ENCODE peak calls at places on chromosomes 12 and 14, in nine cellular contexts. B, R, T, I, Q, M, D, P and F are unnamed samples.

GRCh38 chr12:49487605-49488004 is 51.2 kb upstream of the KCNH3 start:
- DNase-seq in D (no peak), P (no peak), R (no peak), Q (no peak), B (no peak), M (no peak), I (no peak), T (no peak), F (no peak)

GRCh38 chr12:50314629-50315312 is 31.5 kb upstream of the LIMA1 start:
- DNase-seq in R (peak), P (peak), I (no peak), D (peak), Q (no peak), M (no peak), B (no peak), T (no peak), F (no peak)

GRCh38 chr14:99946652-99947489 is 118.4 kb upstream of the EVL start:
- DNase-seq in T (no peak), Q (no peak), P (no peak), R (peak), M (peak), B (no peak), D (peak), I (no peak), F (no peak)

GRCh38 chr12:24948452-24948815 is 467 bp downstream of the BCAT1 start:
- DNase-seq in I (no peak), M (no peak), B (no peak), Q (no peak), T (no peak), D (peak), R (peak), P (no peak), F (no peak)

GRCh38 chr14:75051556-75051899 is 261 bp upstream of the MLH3 start:
- DNase-seq in D (no peak), M (no peak), P (no peak), I (no peak), R (peak), B (no peak), T (no peak), Q (no peak), F (no peak)

GRCh38 chr12:91778091-91778819 is 367.4 kb downstream of the BTG1 start:
- DNase-seq in I (no peak), P (no peak), T (no peak), R (no peak), Q (no peak), M (no peak), B (no peak), D (no peak), F (no peak)

GRCh38 chr12:52442600-52443061 is 8.5 kb upstream of the KRT75 start:
- DNase-seq in M (no peak), Q (no peak), I (no peak), D (peak), T (no peak), P (no peak), B (no peak), R (peak), F (no peak)

GRCh38 chr14:69573841-69574265 is 818 bp downstream of the CCDC177 start:
- DNase-seq in B (no peak), T (no peak), R (peak), P (no peak), M (no peak), Q (no peak), D (peak), I (no peak), F (no peak)

GRCh38 chr12:31732926-31733548 is 4.2 kb upstream of the AMN1 start:
- DNase-seq in P (peak), D (peak), I (no peak), B (no peak), T (no peak), R (peak), M (no peak), Q (no peak), F (no peak)

GRCh38 chr12:131116437-131117117 is 162.9 kb downstream of the ADGRD1 start:
- DNase-seq in D (peak), R (peak), I (no peak), P (peak), B (no peak), Q (peak), M (no peak), T (peak), F (no peak)

GRCh38 chr12:12441051-12441807 is 84.4 kb downstream of the BORCS5 start:
- DNase-seq in Q (no peak), R (no peak), B (no peak), D (no peak), P (no peak), T (no peak), M (no peak), I (no peak), F (no peak)

GRCh38 chr14:37591311-37591940 is 3.6 kb downstream of the FOXA1 start:
- DNase-seq in P (no peak), B (no peak), T (no peak), D (peak), R (peak), M (peak), I (no peak), Q (no peak), F (no peak)
- TF ChIP-seq CTCF in P (peak), B (no peak), T (no peak), D (peak), R (peak), M (no peak), I (no peak), Q (peak), F (no peak)

DNA sequence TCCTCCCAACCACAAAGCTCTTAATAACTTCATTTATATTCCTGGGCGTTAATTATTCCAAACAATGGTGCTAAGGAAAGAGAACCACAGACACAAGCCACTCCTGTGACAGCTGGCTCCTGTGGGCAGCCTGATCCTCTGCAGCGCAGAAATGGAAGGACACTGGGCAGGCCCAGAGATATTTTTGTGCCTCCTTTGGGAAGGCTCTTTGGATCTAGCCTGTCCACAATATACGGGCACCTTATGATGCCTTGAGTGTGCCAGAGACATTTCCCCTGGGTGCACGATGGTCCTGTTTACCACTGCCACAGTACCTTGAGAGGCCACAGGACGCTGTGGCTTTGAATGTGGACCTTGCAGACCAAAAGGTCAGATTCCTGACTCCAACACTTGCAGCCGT is 2.1 kb downstream of the ASB2 start:
- DNase-seq in T (no peak), M (no peak), R (no peak), I (no peak), B (no peak), D (no peak), P (no peak), Q (no peak), F (no peak)
- TF ChIP-seq CTCF in T (no peak), M (no peak), R (no peak), I (no peak), B (no peak), D (no peak), P (no peak), Q (no peak), F (no peak)

DNA sequence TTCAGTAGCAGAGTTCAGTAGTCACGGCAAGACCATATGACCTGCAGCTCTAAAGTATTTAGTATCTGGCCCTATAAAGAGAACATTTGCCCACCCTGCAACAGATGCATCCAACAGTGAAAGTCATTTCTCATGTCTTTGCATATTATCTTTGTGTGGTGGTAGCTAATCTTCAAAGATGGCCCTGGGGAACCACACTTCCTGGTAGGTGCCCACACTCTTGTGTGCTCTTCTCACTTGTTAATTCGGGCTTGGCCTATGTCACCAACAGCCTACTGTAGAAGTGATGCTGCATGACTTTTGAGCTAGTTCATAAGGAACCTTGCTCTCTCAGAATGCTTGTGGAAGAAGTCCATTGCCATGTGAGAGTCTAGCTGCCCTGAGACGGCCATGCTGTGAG is 85.6 kb downstream of the MAP1LC3B2 start:
- DNase-seq in P (no peak), T (no peak), R (no peak), M (no peak), D (no peak), B (no peak), I (no peak), Q (no peak), F (no peak)
- TF ChIP-seq CTCF in P (no peak), T (no peak), R (no peak), M (no peak), D (no peak), B (no peak), I (no peak), Q (no peak), F (no peak)

DNA sequence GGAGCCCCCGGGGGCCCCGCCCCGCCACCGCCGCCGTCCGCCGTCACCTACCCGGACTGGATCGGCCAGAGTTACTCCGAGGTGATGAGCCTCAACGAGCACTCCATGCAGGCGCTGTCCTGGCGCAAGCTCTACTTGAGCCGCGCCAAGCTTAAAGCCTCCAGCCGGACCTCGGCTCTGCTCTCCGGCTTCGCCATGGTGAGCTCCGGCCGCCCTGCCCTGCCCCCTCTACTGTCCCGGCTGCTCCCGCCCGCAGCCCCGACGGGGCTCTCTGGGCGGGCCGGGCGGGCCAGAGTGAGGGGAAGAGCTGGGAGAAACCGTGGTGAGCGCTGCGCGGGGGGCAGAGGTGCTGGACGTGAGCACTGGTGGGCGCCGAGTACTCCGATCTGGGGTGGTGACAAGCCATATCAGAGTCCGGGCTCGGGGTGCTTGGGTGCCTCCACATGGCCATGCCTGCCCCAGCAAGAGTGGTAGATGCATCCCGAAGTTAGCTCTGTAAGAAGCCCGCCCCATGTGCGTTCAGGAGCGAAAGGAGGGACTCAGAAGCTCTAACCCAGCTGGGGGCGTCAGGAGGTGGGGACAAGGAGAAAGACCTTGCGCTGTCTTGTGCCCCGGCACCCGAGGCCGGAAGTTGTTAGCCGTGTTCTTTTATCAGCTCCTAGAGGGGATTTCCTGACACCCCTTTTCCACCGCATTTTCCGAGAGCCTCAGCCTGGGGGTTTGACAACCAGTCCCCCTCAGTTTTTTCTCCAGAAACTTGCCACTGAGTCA is 708 bp downstream of the ORAI1 start:
- DNase-seq in B (no peak), R (peak), M (peak), D (peak), Q (no peak), P (no peak), T (peak), I (peak), F (peak)
- TF ChIP-seq CTCF in B (no peak), R (peak), M (no peak), D (no peak), Q (peak), P (peak), T (no peak), I (no peak), F (no peak)

GRCh38 chr14:49598479-49599301 is at the start of gene LRR1:
- DNase-seq in D (peak), R (peak), I (peak), B (peak), Q (peak), T (peak), M (peak), P (no peak), F (peak)
- TF ChIP-seq CTCF in D (no peak), R (no peak), I (no peak), B (no peak), Q (peak), T (no peak), M (no peak), P (no peak), F (peak)

GRCh38 chr14:38208825-38209562 is 1.3 kb downstream of the SSTR1 start:
- DNase-seq in R (peak), P (no peak), I (peak), T (peak), D (peak), B (no peak), M (peak), Q (no peak), F (no peak)
- TF ChIP-seq CTCF in R (peak), P (peak), I (no peak), T (no peak), D (peak), B (no peak), M (no peak), Q (no peak), F (no peak)